ENCODE peak calls at places on chromosome 22, in ten cellular contexts. Y is retinal pigment epithelial cell; J is ELF-1; C is fibroblast of gingiva; X is fibroblast of the aortic adventitia; L is GM10248; O is naive thymus-derived CD8-positive, alpha-beta T cell; V is occipital lobe; S is activated T-cell treated with anti-CD3 and anti-CD28 coated beads, Interleukin-2, amount 50 U/mL, for 48 hours; Q is T-helper 2 cell. T is an unnamed sample.

GRCh38 chr22:49297871-49298721 is 529.6 kb downstream of the BRD1 start:
- DNase-seq in O (no peak), Q (no peak), J (no peak), S (no peak), X (no peak), V (no peak), Y (no peak), C (no peak), L (no peak), T (no peak)

GRCh38 chr22:19622061-19622441 is 92.3 kb upstream of the SEPTIN5 start:
- DNase-seq in V (no peak), X (no peak), L (peak), C (no peak), O (no peak), S (no peak), Q (no peak), J (no peak), Y (no peak), T (no peak)

GRCh38 chr22:39545310-39546063 is 12.9 kb upstream of the RPS19BP1 start:
- DNase-seq in J (peak), Q (peak), Y (no peak), L (no peak), X (peak), C (no peak), O (peak), S (peak), V (no peak), T (peak)

GRCh38 chr22:36452473-36453265 is 28.8 kb downstream of the TXN2 start:
- DNase-seq in C (no peak), L (no peak), O (no peak), X (no peak), J (no peak), S (no peak), Y (no peak), V (no peak), Q (no peak), T (no peak)

GRCh38 chr22:46373838-46374662 is 38.5 kb downstream of the TRMU start:
- DNase-seq in J (no peak), Y (no peak), L (no peak), X (no peak), V (no peak), C (no peak), S (peak), Q (no peak), O (peak), T (no peak)

GRCh38 chr22:36339171-36340065 is 48.3 kb downstream of the MYH9 start:
- DNase-seq in C (peak), Y (no peak), O (peak), X (peak), Q (no peak), S (peak), V (no peak), L (no peak), J (no peak), T (no peak)

GRCh38 chr22:33680632-33681031 is 239.6 kb downstream of the LARGE1 start:
- DNase-seq in J (no peak), C (no peak), V (no peak), Y (no peak), L (no peak), X (no peak), O (no peak), Q (no peak), S (no peak), T (no peak)

GRCh38 chr22:45916515-45916914 is 60.4 kb downstream of the WNT7B start:
- DNase-seq in X (no peak), V (no peak), S (no peak), Q (no peak), J (no peak), Y (no peak), C (no peak), O (no peak), L (no peak), T (no peak)

GRCh38 chr22:20418211-20418788 is 19.3 kb downstream of the SCARF2 start:
- DNase-seq in Q (peak), Y (no peak), J (peak), O (peak), V (peak), L (peak), X (peak), C (peak), S (peak), T (peak)

GRCh38 chr22:50218996-50219727 is 18.4 kb downstream of the SELENOO start:
- DNase-seq in S (no peak), Q (no peak), O (no peak), V (peak), Y (peak), C (peak), J (peak), X (peak), L (no peak), T (no peak)

GRCh38 chr22:50717709-50718351 is 20.2 kb upstream of the ACR start:
- DNase-seq in Q (no peak), S (no peak), L (no peak), X (no peak), V (no peak), J (no peak), Y (no peak), C (no peak), O (no peak), T (no peak)

GRCh38 chr22:49079027-49079725 is 748.5 kb downstream of the BRD1 start:
- DNase-seq in L (no peak), Q (no peak), X (no peak), V (no peak), J (no peak), Y (no peak), O (no peak), S (no peak), C (no peak), T (no peak)

T was measured in neuronal stem cell.